ENCODE peak calls at places on chromosomes 3 and 15, in ten cellular contexts. One of them, this sample, is unnamed. For H3K4me1, the result is how much of the 10 kb centered on the place peaks cover.

GRCh38 chr3:103166890-103167289 is 732.1 kb downstream of the ZPLD1 start:
- DNase-seq in MM.1S: no peak
- DNase-seq in neural progenitor cell: no peak
- DNase-seq in colonic mucosa: no peak
- DNase-seq in upper lobe of right lung: no peak
- DNase-seq in left ventricle myocardium inferior: no peak
- DNase-seq in Panc1: no peak
- DNase-seq in esophagus squamous epithelium: no peak
- DNase-seq in psoas muscle: no peak
- DNase-seq in body of pancreas: no peak
- DNase-seq in this sample: no peak

GRCh38 chr3:50550079-50550736 is 17.3 kb downstream of the C3orf18 start:
- DNase-seq in colonic mucosa: peak
- DNase-seq in esophagus squamous epithelium: no peak
- DNase-seq in upper lobe of right lung: peak
- DNase-seq in MM.1S: peak
- DNase-seq in psoas muscle: peak
- DNase-seq in body of pancreas: peak
- DNase-seq in neural progenitor cell: peak
- DNase-seq in left ventricle myocardium inferior: peak
- DNase-seq in Panc1: no peak
- DNase-seq in this sample: peak

GRCh38 chr3:23548706-23549105 is 257.0 kb upstream of the UBE2E1 start:
- DNase-seq in psoas muscle: no peak
- DNase-seq in left ventricle myocardium inferior: no peak
- DNase-seq in upper lobe of right lung: no peak
- DNase-seq in neural progenitor cell: no peak
- DNase-seq in body of pancreas: no peak
- DNase-seq in Panc1: no peak
- DNase-seq in MM.1S: no peak
- DNase-seq in esophagus squamous epithelium: no peak
- DNase-seq in colonic mucosa: no peak
- DNase-seq in this sample: no peak

GRCh38 chr3:134650431-134651346 is at the start of gene KY:
- DNase-seq in body of pancreas: peak
- DNase-seq in colonic mucosa: no peak
- DNase-seq in MM.1S: peak
- DNase-seq in left ventricle myocardium inferior: peak
- DNase-seq in upper lobe of right lung: peak
- DNase-seq in esophagus squamous epithelium: no peak
- DNase-seq in Panc1: no peak
- DNase-seq in neural progenitor cell: peak
- DNase-seq in psoas muscle: peak
- DNase-seq in this sample: peak

GRCh38 chr15:49506341-49506740 is 83.3 kb downstream of the FGF7 start:
- DNase-seq in body of pancreas: no peak
- DNase-seq in MM.1S: no peak
- DNase-seq in neural progenitor cell: no peak
- DNase-seq in Panc1: no peak
- DNase-seq in psoas muscle: no peak
- DNase-seq in colonic mucosa: no peak
- DNase-seq in esophagus squamous epithelium: no peak
- DNase-seq in left ventricle myocardium inferior: no peak
- DNase-seq in upper lobe of right lung: no peak
- DNase-seq in this sample: no peak

GRCh38 chr3:114178770-114179368 is at the start of gene DRD3:
- DNase-seq in body of pancreas: no peak
- DNase-seq in colonic mucosa: no peak
- DNase-seq in neural progenitor cell: peak
- DNase-seq in upper lobe of right lung: no peak
- DNase-seq in esophagus squamous epithelium: no peak
- DNase-seq in MM.1S: no peak
- DNase-seq in left ventricle myocardium inferior: no peak
- DNase-seq in Panc1: no peak
- DNase-seq in psoas muscle: no peak
- DNase-seq in this sample: peak

GRCh38 chr3:47384425-47384824 is 3.6 kb downstream of the PTPN23 start:
- DNase-seq in upper lobe of right lung: no peak
- DNase-seq in neural progenitor cell: no peak
- DNase-seq in esophagus squamous epithelium: no peak
- DNase-seq in colonic mucosa: no peak
- DNase-seq in Panc1: no peak
- DNase-seq in MM.1S: no peak
- DNase-seq in left ventricle myocardium inferior: no peak
- DNase-seq in psoas muscle: no peak
- DNase-seq in body of pancreas: no peak
- DNase-seq in this sample: no peak

GRCh38 chr15:82750831-82751181 is 41.1 kb upstream of the AP3B2 start:
- DNase-seq in body of pancreas: no peak
- DNase-seq in neural progenitor cell: no peak
- DNase-seq in esophagus squamous epithelium: no peak
- DNase-seq in MM.1S: peak
- DNase-seq in colonic mucosa: no peak
- DNase-seq in Panc1: no peak
- DNase-seq in psoas muscle: peak
- DNase-seq in left ventricle myocardium inferior: no peak
- DNase-seq in upper lobe of right lung: no peak
- DNase-seq in this sample: no peak

GRCh38 chr3:187735383-187735782 is 9.9 kb downstream of the BCL6 start:
- DNase-seq in esophagus squamous epithelium: no peak
- DNase-seq in psoas muscle: no peak
- DNase-seq in upper lobe of right lung: no peak
- DNase-seq in neural progenitor cell: no peak
- DNase-seq in left ventricle myocardium inferior: no peak
- DNase-seq in colonic mucosa: no peak
- DNase-seq in MM.1S: no peak
- DNase-seq in body of pancreas: no peak
- DNase-seq in Panc1: no peak
- DNase-seq in this sample: no peak
- H3K4me3 ChIP-seq in esophagus squamous epithelium: no peak
- H3K4me3 ChIP-seq in psoas muscle: peak
- H3K4me3 ChIP-seq in upper lobe of right lung: peak
- H3K4me3 ChIP-seq in neural progenitor cell: no peak
- H3K4me3 ChIP-seq in left ventricle myocardium inferior: peak
- H3K4me3 ChIP-seq in colonic mucosa: no peak
- H3K4me3 ChIP-seq in MM.1S: no peak
- H3K4me3 ChIP-seq in body of pancreas: no peak
- H3K4me3 ChIP-seq in Panc1: no peak
- H3K4me3 ChIP-seq in this sample: no peak

DNA sequence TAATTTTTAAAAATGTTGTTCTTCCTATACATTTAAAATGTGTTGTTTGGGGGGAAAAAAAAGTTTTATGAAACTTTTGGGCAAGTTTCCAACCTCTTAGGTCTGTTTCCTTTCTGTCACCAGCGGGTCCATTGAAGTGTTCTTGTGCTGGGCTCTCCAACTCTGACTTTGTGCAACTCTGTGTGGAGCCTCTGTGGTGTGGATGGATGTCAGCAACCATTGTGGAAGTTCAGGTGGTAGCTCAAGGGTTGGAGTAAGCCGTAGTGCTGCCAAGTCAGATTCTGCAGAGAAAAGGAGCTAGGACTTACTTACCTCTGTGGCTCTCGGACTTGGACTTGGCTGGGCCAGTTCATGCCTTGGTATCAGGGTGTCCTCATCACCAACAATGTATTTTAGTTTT is 22.4 kb downstream of the ARID3B start:
- DNase-seq in Panc1: no peak
- DNase-seq in psoas muscle: no peak
- DNase-seq in neural progenitor cell: no peak
- DNase-seq in left ventricle myocardium inferior: no peak
- DNase-seq in upper lobe of right lung: no peak
- DNase-seq in colonic mucosa: no peak
- DNase-seq in body of pancreas: no peak
- DNase-seq in MM.1S: no peak
- DNase-seq in esophagus squamous epithelium: no peak
- DNase-seq in this sample: no peak
- H3K4me1 ChIP-seq in Panc1: under half
- H3K4me1 ChIP-seq in psoas muscle: under half
- H3K4me1 ChIP-seq in neural progenitor cell: under half
- H3K4me1 ChIP-seq in left ventricle myocardium inferior: under half
- H3K4me1 ChIP-seq in upper lobe of right lung: under half
- H3K4me1 ChIP-seq in colonic mucosa: under half
- H3K4me1 ChIP-seq in body of pancreas: under half
- H3K4me1 ChIP-seq in MM.1S: under half
- H3K4me1 ChIP-seq in esophagus squamous epithelium: under half
- H3K4me1 ChIP-seq in this sample: under half

GRCh38 chr3:18378218-18378617 is 46.9 kb downstream of the SATB1 start:
- DNase-seq in upper lobe of right lung: no peak
- DNase-seq in esophagus squamous epithelium: no peak
- DNase-seq in body of pancreas: no peak
- DNase-seq in Panc1: no peak
- DNase-seq in psoas muscle: no peak
- DNase-seq in MM.1S: no peak
- DNase-seq in left ventricle myocardium inferior: no peak
- DNase-seq in colonic mucosa: no peak
- DNase-seq in neural progenitor cell: no peak
- DNase-seq in this sample: no peak
- H3K27ac ChIP-seq in upper lobe of right lung: no peak
- H3K27ac ChIP-seq in esophagus squamous epithelium: no peak
- H3K27ac ChIP-seq in body of pancreas: no peak
- H3K27ac ChIP-seq in Panc1: no peak
- H3K27ac ChIP-seq in psoas muscle: no peak
- H3K27ac ChIP-seq in MM.1S: no peak
- H3K27ac ChIP-seq in left ventricle myocardium inferior: no peak
- H3K27ac ChIP-seq in colonic mucosa: no peak
- H3K27ac ChIP-seq in neural progenitor cell: no peak
- H3K27ac ChIP-seq in this sample: no peak

GRCh38 chr3:122076414-122077292 is 21.5 kb downstream of the CD86 start:
- DNase-seq in upper lobe of right lung: no peak
- DNase-seq in body of pancreas: no peak
- DNase-seq in left ventricle myocardium inferior: no peak
- DNase-seq in colonic mucosa: no peak
- DNase-seq in MM.1S: peak
- DNase-seq in neural progenitor cell: no peak
- DNase-seq in psoas muscle: no peak
- DNase-seq in Panc1: no peak
- DNase-seq in esophagus squamous epithelium: no peak
- DNase-seq in this sample: no peak
- H3K4me3 ChIP-seq in upper lobe of right lung: no peak
- H3K4me3 ChIP-seq in body of pancreas: no peak
- H3K4me3 ChIP-seq in left ventricle myocardium inferior: no peak
- H3K4me3 ChIP-seq in colonic mucosa: no peak
- H3K4me3 ChIP-seq in MM.1S: peak
- H3K4me3 ChIP-seq in neural progenitor cell: no peak
- H3K4me3 ChIP-seq in psoas muscle: no peak
- H3K4me3 ChIP-seq in Panc1: no peak
- H3K4me3 ChIP-seq in esophagus squamous epithelium: no peak
- H3K4me3 ChIP-seq in this sample: no peak

GRCh38 chr15:40441012-40441735 is 421 bp downstream of the BAHD1 start:
- DNase-seq in MM.1S: peak
- DNase-seq in psoas muscle: no peak
- DNase-seq in Panc1: no peak
- DNase-seq in upper lobe of right lung: no peak
- DNase-seq in esophagus squamous epithelium: no peak
- DNase-seq in neural progenitor cell: peak
- DNase-seq in body of pancreas: no peak
- DNase-seq in colonic mucosa: no peak
- DNase-seq in left ventricle myocardium inferior: no peak
- DNase-seq in this sample: no peak
- H3K4me1 ChIP-seq in MM.1S: under half
- H3K4me1 ChIP-seq in psoas muscle: under half
- H3K4me1 ChIP-seq in Panc1: half or more
- H3K4me1 ChIP-seq in upper lobe of right lung: half or more
- H3K4me1 ChIP-seq in esophagus squamous epithelium: under half
- H3K4me1 ChIP-seq in neural progenitor cell: under half
- H3K4me1 ChIP-seq in body of pancreas: half or more
- H3K4me1 ChIP-seq in colonic mucosa: under half
- H3K4me1 ChIP-seq in left ventricle myocardium inferior: half or more
- H3K4me1 ChIP-seq in this sample: under half

GRCh38 chr15:60344987-60345386 is 52.8 kb downstream of the ANXA2 start:
- DNase-seq in colonic mucosa: no peak
- DNase-seq in body of pancreas: no peak
- DNase-seq in esophagus squamous epithelium: no peak
- DNase-seq in psoas muscle: no peak
- DNase-seq in left ventricle myocardium inferior: no peak
- DNase-seq in neural progenitor cell: no peak
- DNase-seq in upper lobe of right lung: no peak
- DNase-seq in MM.1S: no peak
- DNase-seq in Panc1: no peak
- DNase-seq in this sample: no peak
- H3K27ac ChIP-seq in colonic mucosa: no peak
- H3K27ac ChIP-seq in body of pancreas: no peak
- H3K27ac ChIP-seq in esophagus squamous epithelium: no peak
- H3K27ac ChIP-seq in psoas muscle: no peak
- H3K27ac ChIP-seq in left ventricle myocardium inferior: no peak
- H3K27ac ChIP-seq in neural progenitor cell: no peak
- H3K27ac ChIP-seq in upper lobe of right lung: no peak
- H3K27ac ChIP-seq in MM.1S: no peak
- H3K27ac ChIP-seq in Panc1: peak
- H3K27ac ChIP-seq in this sample: no peak

GRCh38 chr3:197295871-197296270 is 2.5 kb downstream of the DLG1 start:
- DNase-seq in neural progenitor cell: no peak
- DNase-seq in upper lobe of right lung: no peak
- DNase-seq in Panc1: no peak
- DNase-seq in MM.1S: peak
- DNase-seq in left ventricle myocardium inferior: no peak
- DNase-seq in colonic mucosa: no peak
- DNase-seq in esophagus squamous epithelium: no peak
- DNase-seq in body of pancreas: no peak
- DNase-seq in psoas muscle: no peak
- DNase-seq in this sample: no peak

GRCh38 chr3:197297020-197297419 is 1.4 kb downstream of the DLG1 start:
- DNase-seq in Panc1: no peak
- DNase-seq in colonic mucosa: peak
- DNase-seq in MM.1S: peak
- DNase-seq in upper lobe of right lung: no peak
- DNase-seq in body of pancreas: no peak
- DNase-seq in neural progenitor cell: no peak
- DNase-seq in left ventricle myocardium inferior: no peak
- DNase-seq in esophagus squamous epithelium: no peak
- DNase-seq in psoas muscle: no peak
- DNase-seq in this sample: no peak

GRCh38 chr3:197292083-197293042 is 6.0 kb downstream of the DLG1 start:
- DNase-seq in left ventricle myocardium inferior: no peak
- DNase-seq in Panc1: no peak
- DNase-seq in psoas muscle: no peak
- DNase-seq in neural progenitor cell: no peak
- DNase-seq in colonic mucosa: no peak
- DNase-seq in upper lobe of right lung: no peak
- DNase-seq in MM.1S: peak
- DNase-seq in esophagus squamous epithelium: no peak
- DNase-seq in body of pancreas: no peak
- DNase-seq in this sample: no peak

GRCh38 chr3:197297476-197298340 is 704 bp downstream of the DLG1 start:
- DNase-seq in psoas muscle: peak
- DNase-seq in neural progenitor cell: peak
- DNase-seq in colonic mucosa: peak
- DNase-seq in esophagus squamous epithelium: peak
- DNase-seq in MM.1S: peak
- DNase-seq in body of pancreas: peak
- DNase-seq in upper lobe of right lung: peak
- DNase-seq in left ventricle myocardium inferior: peak
- DNase-seq in Panc1: no peak
- DNase-seq in this sample: peak

GRCh38 chr3:197293605-197294237 is 4.7 kb downstream of the DLG1 start:
- DNase-seq in colonic mucosa: no peak
- DNase-seq in neural progenitor cell: no peak
- DNase-seq in Panc1: no peak
- DNase-seq in esophagus squamous epithelium: no peak
- DNase-seq in MM.1S: no peak
- DNase-seq in psoas muscle: no peak
- DNase-seq in upper lobe of right lung: no peak
- DNase-seq in body of pancreas: no peak
- DNase-seq in left ventricle myocardium inferior: no peak
- DNase-seq in this sample: no peak
- H3K4me3 ChIP-seq in colonic mucosa: no peak
- H3K4me3 ChIP-seq in neural progenitor cell: no peak
- H3K4me3 ChIP-seq in Panc1: no peak
- H3K4me3 ChIP-seq in esophagus squamous epithelium: no peak
- H3K4me3 ChIP-seq in MM.1S: no peak
- H3K4me3 ChIP-seq in psoas muscle: peak
- H3K4me3 ChIP-seq in upper lobe of right lung: no peak
- H3K4me3 ChIP-seq in body of pancreas: no peak
- H3K4me3 ChIP-seq in left ventricle myocardium inferior: no peak
- H3K4me3 ChIP-seq in this sample: no peak

This sample was measured in right cardiac atrium.